ENCODE peak calls at places on chromosomes 5 and 9, in six cellular contexts. W, U, O, I, R and N are unnamed samples.

GRCh38 chr9:137127301-137128157 is 11.4 kb upstream of the GRIN1 start:
- DNase-seq in W (no peak), U (no peak), O (peak), I (peak), R (no peak), N (no peak)

GRCh38 chr9:9998491-9999287 is 614.1 kb downstream of the PTPRD start:
- DNase-seq in W (no peak), U (no peak), O (no peak), I (no peak), R (no peak), N (no peak)

GRCh38 chr9:123550797-123551196 is 194.8 kb downstream of the CRB2 start:
- DNase-seq in W (no peak), U (no peak), O (no peak), I (no peak), R (no peak), N (no peak)

GRCh38 chr5:133775584-133776304 is 163.4 kb upstream of the FSTL4 start:
- DNase-seq in W (no peak), U (no peak), O (no peak), I (no peak), R (no peak), N (no peak)

GRCh38 chr5:149133795-149134777 is 7.2 kb upstream of the ABLIM3 start:
- DNase-seq in W (no peak), U (no peak), O (peak), I (peak), R (no peak), N (no peak)

GRCh38 chr5:6328173-6328572 is 50.2 kb downstream of the MED10 start:
- DNase-seq in W (peak), U (no peak), O (peak), I (no peak), R (no peak), N (no peak)

GRCh38 chr9:110622368-110622767 is 42.8 kb upstream of the SVEP1 start:
- DNase-seq in W (no peak), U (no peak), O (no peak), I (no peak), R (no peak), N (no peak)

GRCh38 chr9:93306081-93306480 is 122.1 kb downstream of the WNK2 start:
- DNase-seq in W (no peak), U (no peak), O (no peak), I (peak), R (no peak), N (peak)

GRCh38 chr5:38885208-38885607 is 39.4 kb downstream of the OSMR start:
- DNase-seq in W (no peak), U (no peak), O (no peak), I (no peak), R (no peak), N (no peak)

GRCh38 chr9:107638496-107638895 is 148.9 kb upstream of the KLF4 start:
- DNase-seq in W (no peak), U (no peak), O (no peak), I (no peak), R (no peak), N (no peak)

GRCh38 chr9:107637421-107638420 is 148.2 kb upstream of the KLF4 start:
- DNase-seq in W (no peak), U (no peak), O (no peak), I (peak), R (peak), N (peak)

GRCh38 chr9:107639426-107639825 is 149.9 kb upstream of the KLF4 start:
- DNase-seq in W (no peak), U (no peak), O (no peak), I (no peak), R (no peak), N (no peak)

GRCh38 chr9:107636596-107637405 is 147.2 kb upstream of the KLF4 start:
- DNase-seq in W (no peak), U (no peak), O (no peak), I (no peak), R (no peak), N (no peak)

GRCh38 chr9:107638922-107639321 is 149.4 kb upstream of the KLF4 start:
- DNase-seq in W (no peak), U (no peak), O (no peak), I (peak), R (peak), N (peak)
- TF ChIP-seq EP300 in W (no peak), U (no peak), O (no peak), I (no peak), R (peak), N (no peak)

DNA sequence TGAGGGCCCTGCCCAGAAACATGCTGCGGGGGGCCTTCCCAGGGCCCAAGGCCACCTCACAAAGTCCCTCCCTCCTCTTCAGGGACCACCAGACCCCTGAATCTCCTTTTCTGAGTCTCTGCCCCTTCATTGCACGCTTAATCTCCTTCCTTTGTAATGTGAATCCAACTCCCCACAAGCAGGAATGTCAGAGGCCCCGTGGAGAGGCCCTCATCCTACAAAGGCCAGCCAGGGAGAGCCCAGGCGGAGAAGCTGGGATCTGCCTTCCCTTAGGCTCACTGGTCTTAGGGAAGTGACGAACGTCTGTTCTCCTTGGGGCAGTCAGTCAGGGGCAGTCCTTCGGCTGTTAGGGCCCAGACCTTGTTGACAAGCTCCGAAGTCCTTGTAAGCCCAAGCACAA is 2.3 kb downstream of the SMIM33 start:
- DNase-seq in W (peak), U (no peak), O (no peak), I (no peak), R (no peak), N (no peak)
- H3K4me3 ChIP-seq in W (no peak), U (no peak), O (no peak), I (no peak), R (no peak), N (no peak)

DNA sequence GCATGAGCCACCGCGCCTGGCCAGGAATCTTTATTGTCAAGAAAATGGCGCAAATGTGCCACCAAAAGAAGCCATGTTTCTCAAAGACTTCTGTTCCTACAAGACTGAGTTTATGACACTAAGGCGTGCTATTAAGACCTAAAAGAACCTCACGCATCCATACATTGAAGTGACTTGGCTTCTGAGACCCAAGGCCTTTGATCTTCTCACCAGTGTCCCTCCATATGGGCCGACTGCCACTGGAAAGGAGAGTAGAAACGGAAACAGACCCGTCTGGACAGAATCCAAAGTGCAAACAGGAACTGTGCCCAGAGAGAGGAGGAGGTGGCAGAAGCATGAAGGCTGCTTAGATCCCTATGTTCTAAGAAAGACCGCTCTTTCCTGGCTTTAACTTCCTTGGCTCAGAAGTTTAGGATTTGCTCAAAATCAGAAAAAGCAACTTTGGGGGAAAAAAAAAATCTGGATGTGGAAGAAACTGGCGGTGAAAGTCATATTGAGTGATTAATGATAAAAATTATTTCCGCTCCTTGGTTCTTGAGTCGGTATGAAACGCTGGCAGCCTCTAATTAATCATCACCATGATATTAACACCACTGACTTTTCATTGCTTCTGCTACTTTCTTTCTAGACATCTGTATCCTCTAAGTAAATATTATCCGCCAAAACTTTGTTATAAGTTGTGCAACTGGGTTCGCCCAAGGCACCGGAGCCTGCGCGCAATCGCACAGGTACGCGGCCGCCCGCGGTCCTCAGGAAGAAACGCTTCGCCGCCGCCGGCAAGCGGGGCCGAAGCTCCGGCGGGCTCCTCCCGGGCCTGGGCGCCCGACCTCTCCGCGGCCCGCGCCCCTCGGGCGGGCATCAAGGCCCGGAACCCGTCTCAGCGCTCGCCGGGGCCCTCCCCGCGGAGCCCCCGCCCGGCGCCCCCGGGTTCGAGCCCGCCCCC is 730 bp downstream of the DAP start:
- DNase-seq in W (no peak), U (no peak), O (no peak), I (peak), R (peak), N (no peak)
- TF ChIP-seq POLR2AphosphoS5 in W (no peak), U (peak), O (no peak), I (no peak), R (peak), N (no peak)

DNA sequence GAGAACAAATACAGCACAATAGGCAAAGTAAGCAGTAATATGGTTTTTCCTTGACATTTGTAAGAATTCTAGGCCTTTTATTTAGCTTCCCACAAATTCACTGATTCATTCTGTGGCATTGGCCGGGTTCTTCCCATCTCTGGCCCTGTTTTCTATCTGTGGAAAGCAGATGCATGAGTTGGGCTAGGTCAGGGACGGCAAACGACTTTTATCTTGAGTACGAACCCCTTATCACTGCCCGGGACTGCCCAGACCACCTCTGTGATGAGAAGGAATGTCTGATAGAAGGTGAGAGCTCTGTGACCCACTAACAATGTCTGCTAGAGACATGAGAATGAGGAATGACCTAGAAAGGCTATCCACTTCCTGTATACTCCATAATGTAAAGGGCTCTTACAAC is 35.4 kb upstream of the ADAM19 start:
- DNase-seq in W (no peak), U (no peak), O (peak), I (no peak), R (no peak), N (no peak)
- TF ChIP-seq EP300 in W (no peak), U (no peak), O (peak), I (no peak), R (no peak), N (no peak)

DNA sequence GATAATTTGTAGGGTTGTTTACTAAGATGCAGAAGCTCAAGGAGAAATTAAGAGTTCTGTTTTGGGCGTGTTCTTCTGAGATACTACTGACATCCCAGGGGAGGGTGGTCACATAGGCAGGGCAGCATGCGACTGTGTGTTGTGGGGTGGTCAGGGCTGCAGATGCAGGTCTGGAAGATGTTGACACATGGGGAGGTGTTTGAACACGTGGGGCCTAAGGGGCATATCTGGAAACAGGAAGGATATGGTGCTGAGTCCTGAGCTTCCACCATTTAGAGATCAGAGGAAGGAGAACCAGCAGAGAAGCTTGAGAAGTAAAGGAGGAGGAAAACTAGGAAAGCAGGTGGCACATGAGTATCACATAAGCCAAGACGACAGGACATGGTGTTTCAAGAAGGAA is 228.2 kb downstream of the ADGRV1 start:
- DNase-seq in W (no peak), U (no peak), O (no peak), I (no peak), R (no peak), N (no peak)
- H3K4me3 ChIP-seq in W (no peak), U (no peak), O (no peak), I (no peak), R (no peak), N (no peak)

GRCh38 chr5:132369471-132370240 is at the start of gene SLC22A5:
- DNase-seq in W (peak), U (no peak), O (peak), I (peak), R (peak), N (no peak)
- TF ChIP-seq POLR2AphosphoS5 in W (peak), U (no peak), O (peak), I (no peak), R (peak), N (no peak)